ENCODE peak calls at places on chromosomes 5 and 9, in five cellular contexts. G is stomach, P is gastrocnemius medialis, L is K562, C is suprapubic skin. X is an unnamed sample.

GRCh38 chr5:179209359-179210150 is 135.7 kb downstream of the ADAMTS2 start:
- DNase-seq in P (no peak), C (no peak), G (no peak), L (no peak), X (no peak)

GRCh38 chr5:88251048-88251711 is 17.5 kb downstream of the TMEM161B start:
- DNase-seq in L (no peak), C (no peak), P (no peak), G (no peak), X (no peak)

GRCh38 chr5:138722518-138722917 is 30.7 kb upstream of the CTNNA1 start:
- DNase-seq in C (no peak), G (peak), P (no peak), L (no peak), X (no peak)

GRCh38 chr5:1730487-1730847 is 69.2 kb downstream of the MRPL36 start:
- DNase-seq in L (no peak), P (no peak), C (no peak), G (no peak), X (no peak)

GRCh38 chr9:133200631-133201030 is 8.4 kb downstream of the OBP2B start:
- DNase-seq in G (no peak), P (no peak), L (no peak), C (no peak), X (no peak)

GRCh38 chr5:116646611-116647289 is 72.1 kb upstream of the SEMA6A start:
- DNase-seq in G (no peak), C (no peak), P (no peak), L (no peak), X (no peak)

GRCh38 chr9:131304676-131305366 is 15.3 kb downstream of the PLPP7 start:
- DNase-seq in P (no peak), L (no peak), G (no peak), C (no peak), X (no peak)

GRCh38 chr9:7342229-7342628 is 457.3 kb downstream of the DMAC1 start:
- DNase-seq in P (no peak), C (no peak), L (no peak), G (no peak), X (no peak)

GRCh38 chr5:68189171-68189570 is 26.4 kb upstream of the PIK3R1 start:
- DNase-seq in G (no peak), C (no peak), L (no peak), P (no peak), X (no peak)

GRCh38 chr5:115170128-115170923 is 618 bp upstream of the TRIM36 start:
- DNase-seq in C (no peak), P (no peak), G (no peak), L (no peak), X (no peak)

GRCh38 chr5:135327429-135328127 is 71.5 kb downstream of the MACROH2A1 start:
- DNase-seq in C (peak), L (no peak), P (no peak), G (no peak), X (no peak)

GRCh38 chr9:70229579-70229978 is 29.2 kb upstream of the SMC5 start:
- DNase-seq in G (no peak), L (no peak), P (no peak), C (no peak), X (no peak)

GRCh38 chr5:78830647-78831046 is 154.5 kb downstream of the ARSB start:
- DNase-seq in G (no peak), C (no peak), L (no peak), P (no peak), X (no peak)
- H3K27ac ChIP-seq in G (no peak), C (peak), L (no peak), P (no peak), X (no peak)

DNA sequence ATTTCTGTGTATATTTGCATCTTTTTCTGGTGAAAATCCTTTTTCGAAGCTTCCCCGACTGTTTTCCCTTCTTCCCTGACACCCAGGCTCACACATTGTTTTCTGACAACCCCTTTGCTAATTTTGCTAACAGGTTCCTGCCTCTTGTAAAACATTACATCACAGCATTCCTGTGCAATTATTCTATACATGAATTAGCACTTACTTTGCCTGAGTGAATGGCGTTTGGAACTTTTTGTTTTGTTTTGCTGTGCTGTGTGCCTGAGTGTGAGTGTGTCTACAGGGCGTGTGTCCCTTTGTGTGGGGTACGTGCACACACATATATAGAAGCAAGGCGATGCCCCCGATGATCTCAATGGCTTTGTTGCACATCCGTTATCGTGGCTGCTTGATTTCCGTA is 398.4 kb upstream of the IRX1 start:
- DNase-seq in C (no peak), L (no peak), G (no peak), P (no peak), X (no peak)
- H3K4me3 ChIP-seq in C (peak), L (no peak), G (no peak), P (no peak), X (no peak)

DNA sequence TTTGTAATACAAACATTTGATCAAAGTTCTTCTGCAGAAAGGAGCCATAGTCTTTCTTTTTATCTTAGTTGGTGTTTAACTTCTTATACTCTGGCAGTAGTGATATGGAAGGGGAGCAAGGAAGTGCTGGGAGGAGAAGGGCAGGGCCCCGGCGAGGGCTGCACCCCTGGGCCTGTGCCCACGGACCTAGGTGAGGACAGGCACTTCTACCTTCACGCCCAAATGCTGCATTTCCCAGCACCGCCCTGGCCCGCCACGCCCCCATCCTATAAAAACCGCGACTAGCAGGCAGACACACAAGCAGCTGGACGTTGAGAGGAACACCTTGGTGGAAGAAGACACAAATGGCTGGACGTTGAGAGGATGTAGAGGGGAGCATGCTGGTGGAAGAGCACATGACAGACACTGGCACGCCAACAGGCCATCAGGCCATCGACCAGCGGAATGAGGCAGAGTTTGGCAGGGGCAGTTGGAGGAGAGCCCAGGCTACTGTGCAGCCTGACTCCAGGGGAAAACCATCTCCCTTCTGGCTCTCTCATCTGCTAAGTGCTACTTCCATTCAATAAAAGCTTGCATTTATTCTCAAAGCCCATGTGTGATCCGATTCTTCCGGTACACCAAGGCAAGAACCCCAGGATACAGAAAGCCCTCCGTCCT is 81.5 kb upstream of the C9orf72 start:
- DNase-seq in P (no peak), L (no peak), G (peak), C (no peak), X (no peak)
- TF ChIP-seq POLR2A in P (no peak), L (no peak), G (no peak), C (no peak), X (no peak)

GRCh38 chr5:30747412-30747811 is 446.1 kb upstream of the CDH6 start:
- DNase-seq in P (no peak), G (no peak), L (no peak), C (no peak), X (no peak)
- H3K27ac ChIP-seq in P (no peak), G (no peak), L (no peak), C (no peak), X (no peak)

GRCh38 chr9:93345630-93346239 is 105.8 kb upstream of the FAM120A start:
- DNase-seq in G (no peak), P (no peak), L (no peak), C (no peak), X (no peak)

GRCh38 chr9:93346240-93347112 is 105.0 kb upstream of the FAM120A start:
- DNase-seq in C (no peak), P (no peak), G (no peak), L (no peak), X (no peak)

GRCh38 chr9:93340091-93340490 is 111.4 kb upstream of the FAM120A start:
- DNase-seq in C (no peak), G (no peak), P (no peak), L (no peak), X (no peak)

GRCh38 chr9:93343663-93344062 is 107.8 kb upstream of the FAM120A start:
- DNase-seq in C (no peak), G (no peak), P (no peak), L (no peak), X (no peak)
- H3K4me3 ChIP-seq in C (no peak), G (no peak), P (no peak), L (no peak), X (no peak)

GRCh38 chr5:149206524-149207141 is 65.0 kb upstream of the AFAP1L1 start:
- DNase-seq in L (no peak), C (no peak), P (no peak), G (no peak), X (no peak)
- TF ChIP-seq POLR2A in L (no peak), C (no peak), P (no peak), G (no peak), X (no peak)

DNA sequence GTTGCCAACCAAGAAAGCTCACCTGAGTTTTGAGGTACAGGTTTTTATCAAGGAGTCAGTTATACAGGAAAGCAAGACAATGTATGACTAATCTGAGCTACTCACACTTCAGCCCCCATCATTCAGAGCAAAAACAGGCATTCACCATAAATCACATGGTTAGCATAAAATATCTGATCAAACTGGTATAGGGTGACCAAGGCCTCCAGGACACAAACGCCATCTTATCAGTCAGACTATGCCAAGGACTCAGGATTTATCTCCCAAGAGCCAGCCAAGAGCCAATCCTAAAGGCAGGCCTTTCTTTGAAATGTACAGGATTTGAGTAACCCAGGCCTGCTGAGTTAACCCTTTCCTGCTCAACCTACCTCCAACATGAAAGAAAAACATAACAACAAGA is 313.0 kb upstream of the NREP start:
- DNase-seq in G (no peak), L (no peak), P (no peak), C (no peak), X (no peak)
- H3K27ac ChIP-seq in G (no peak), L (no peak), P (no peak), C (no peak), X (no peak)